ENCODE peak calls at places on chromosome 12, in four cellular contexts. W is Daoy, R is AG08395, P is HCT116. S is an unnamed sample.

GRCh38 chr12:34605510-34605887 is 583.2 kb downstream of the ALG10 start:
- DNase-seq in W (no peak), R (no peak), P (no peak), S (no peak)

GRCh38 chr12:113273053-113273725 is 51.9 kb downstream of the TPCN1 start:
- DNase-seq in W (no peak), R (peak; percentile 16), P (no peak), S (peak; percentile 46)

GRCh38 chr12:2312156-2312555 is 259.4 kb downstream of the CACNA1C start:
- DNase-seq in W (no peak), R (no peak), P (no peak), S (no peak)

GRCh38 chr12:121144416-121144914 is 11.8 kb downstream of the P2RX7 start:
- DNase-seq in W (no peak), R (peak; percentile 21), P (no peak), S (peak; percentile 66)

GRCh38 chr12:72274926-72275325 is 2.8 kb downstream of the TRHDE start:
- DNase-seq in W (no peak), R (peak; percentile 28), P (no peak), S (no peak)

GRCh38 chr12:114823701-114824100 is 139.7 kb upstream of the TBX3 start:
- DNase-seq in W (no peak), R (no peak), P (no peak), S (no peak)

GRCh38 chr12:93219947-93220346 is 157.8 kb upstream of the NUDT4 start:
- DNase-seq in W (no peak), R (no peak), P (no peak), S (no peak)

GRCh38 chr12:86698581-86698980 is 442.4 kb upstream of the MGAT4C start:
- DNase-seq in W (no peak), R (peak; percentile 52), P (no peak), S (no peak)

GRCh38 chr12:78797201-78797931 is 67.2 kb upstream of the SYT1 start:
- DNase-seq in W (peak; percentile 53), R (no peak), P (no peak), S (no peak)

GRCh38 chr12:69240625-69240984 is 1.2 kb downstream of the CPSF6 start:
- DNase-seq in W (no peak), R (no peak), P (no peak), S (no peak)

GRCh38 chr12:24860546-24860945 is 88.4 kb downstream of the BCAT1 start:
- DNase-seq in W (no peak), R (no peak), P (no peak), S (no peak)

GRCh38 chr12:11186837-11187236 is at the start of gene TAS2R42:
- DNase-seq in W (no peak), R (no peak), P (no peak), S (no peak)

GRCh38 chr12:76890407-76891143 is 11.8 kb upstream of the CSRP2 start:
- DNase-seq in W (peak; percentile 31), R (no peak), P (peak; percentile 12), S (no peak)

GRCh38 chr12:108724054-108724889 is 7.0 kb downstream of the CORO1C start:
- DNase-seq in W (peak; percentile 70), R (no peak), P (no peak), S (no peak)

GRCh38 chr12:10101042-10101579 is 2.3 kb upstream of the CLEC1A start:
- DNase-seq in W (no peak), R (peak; percentile 79), P (no peak), S (no peak)

GRCh38 chr12:64475518-64475917 is 23.6 kb downstream of the TBK1 start:
- DNase-seq in W (no peak), R (no peak), P (no peak), S (no peak)

GRCh38 chr12:112096667-112097066 is 11.9 kb downstream of the NAA25 start:
- DNase-seq in W (peak; percentile 68), R (peak; percentile 55), P (peak; percentile 87), S (no peak)

GRCh38 chr12:56599041-56599440 is 31.1 kb downstream of the BAZ2A start:
- DNase-seq in W (no peak), R (no peak), P (no peak), S (no peak)

GRCh38 chr12:119090865-119091264 is 87.9 kb upstream of the HSPB8 start:
- DNase-seq in W (no peak), R (no peak), P (no peak), S (no peak)

GRCh38 chr12:92175961-92176360 is 30.3 kb upstream of the BTG1 start:
- DNase-seq in W (no peak), R (no peak), P (no peak), S (no peak)

GRCh38 chr12:109581856-109582255 is 8.3 kb downstream of the MVK start:
- DNase-seq in W (no peak), R (peak; percentile 30), P (no peak), S (no peak)

GRCh38 chr12:95809000-95809680 is 18.6 kb upstream of the NTN4 start:
- DNase-seq in W (no peak), R (no peak), P (no peak), S (no peak)

GRCh38 chr12:43578782-43579181 is 26.8 kb upstream of the ADAMTS20 start:
- DNase-seq in W (peak; percentile 10), R (peak; percentile 2), P (no peak), S (no peak)

GRCh38 chr12:2168808-2169207 is 116.0 kb downstream of the CACNA1C start:
- DNase-seq in W (peak; percentile 42), R (no peak), P (peak; percentile 32), S (no peak)

GRCh38 chr12:42957136-42957535 is 367.6 kb upstream of the PRICKLE1 start:
- DNase-seq in W (no peak), R (no peak), P (no peak), S (no peak)

GRCh38 chr12:13219320-13219719 is 22.8 kb downstream of the EMP1 start:
- DNase-seq in W (no peak), R (no peak), P (no peak), S (no peak)

GRCh38 chr12:9750276-9751203 is 10.2 kb downstream of the CD69 start:
- DNase-seq in W (peak; percentile 28), R (peak; percentile 73), P (peak; percentile 46), S (no peak)

GRCh38 chr12:86724716-86725115 is 468.5 kb upstream of the MGAT4C start:
- DNase-seq in W (peak; percentile 50), R (peak; percentile 30), P (no peak), S (no peak)

GRCh38 chr12:57237952-57238853 is 8.7 kb downstream of the SHMT2 start:
- DNase-seq in W (peak; percentile 64), R (no peak), P (no peak), S (peak; percentile 64)

GRCh38 chr12:116389990-116390655 is 112.6 kb upstream of the MED13L start:
- DNase-seq in W (peak; percentile 92), R (peak; percentile 92), P (peak; percentile 31), S (no peak)

GRCh38 chr12:65803253-65803652 is 21.0 kb upstream of the HMGA2 start:
- DNase-seq in W (no peak), R (no peak), P (no peak), S (no peak)

GRCh38 chr12:1170411-1170810 is 179.4 kb downstream of the ERC1 start:
- DNase-seq in W (no peak), R (no peak), P (no peak), S (no peak)

GRCh38 chr12:34022079-34022830 is at the start of gene ALG10:
- DNase-seq in W (peak; percentile 97), R (peak; percentile 91), P (peak; percentile 93), S (peak; percentile 96)

GRCh38 chr12:112711026-112711425 is 80.5 kb upstream of the RPH3A start:
- DNase-seq in W (no peak), R (no peak), P (no peak), S (no peak)

S was measured in upper lobe of right lung.